ENCODE peak calls at places on chromosomes 2 and 18, in seven cellular contexts. One of them, this sample, is unnamed.

GRCh38 chr2:203583696-203584095 is 48.6 kb upstream of the RAPH1 start:
- DNase-seq in HFF-Myc: no peak
- DNase-seq in CD4-positive, alpha-beta T cell: no peak
- DNase-seq in kidney epithelial cell: peak
- DNase-seq in cardiac muscle cell: peak
- DNase-seq in fibroblast of villous mesenchyme: no peak
- DNase-seq in A549: no peak
- DNase-seq in this sample: peak

GRCh38 chr2:9950521-9951271 is 797 bp upstream of the GRHL1 start:
- DNase-seq in fibroblast of villous mesenchyme: no peak
- DNase-seq in HFF-Myc: no peak
- DNase-seq in kidney epithelial cell: no peak
- DNase-seq in cardiac muscle cell: peak
- DNase-seq in A549: peak
- DNase-seq in CD4-positive, alpha-beta T cell: no peak
- DNase-seq in this sample: no peak

GRCh38 chr18:78305789-78306188 is 673.8 kb upstream of the SALL3 start:
- DNase-seq in kidney epithelial cell: no peak
- DNase-seq in cardiac muscle cell: no peak
- DNase-seq in HFF-Myc: no peak
- DNase-seq in A549: no peak
- DNase-seq in CD4-positive, alpha-beta T cell: no peak
- DNase-seq in fibroblast of villous mesenchyme: no peak
- DNase-seq in this sample: no peak

GRCh38 chr2:130850788-130851623 is 14.3 kb downstream of the ARHGEF4 start:
- DNase-seq in kidney epithelial cell: no peak
- DNase-seq in A549: no peak
- DNase-seq in CD4-positive, alpha-beta T cell: no peak
- DNase-seq in HFF-Myc: no peak
- DNase-seq in fibroblast of villous mesenchyme: no peak
- DNase-seq in cardiac muscle cell: no peak
- DNase-seq in this sample: no peak

GRCh38 chr18:75223687-75224347 is 13.2 kb downstream of the TSHZ1 start:
- DNase-seq in cardiac muscle cell: no peak
- DNase-seq in A549: no peak
- DNase-seq in kidney epithelial cell: peak
- DNase-seq in HFF-Myc: no peak
- DNase-seq in fibroblast of villous mesenchyme: no peak
- DNase-seq in CD4-positive, alpha-beta T cell: no peak
- DNase-seq in this sample: no peak

GRCh38 chr2:177666408-177666807 is 273.8 kb downstream of the AGPS start:
- DNase-seq in CD4-positive, alpha-beta T cell: no peak
- DNase-seq in A549: no peak
- DNase-seq in cardiac muscle cell: peak
- DNase-seq in fibroblast of villous mesenchyme: peak
- DNase-seq in kidney epithelial cell: no peak
- DNase-seq in HFF-Myc: no peak
- DNase-seq in this sample: no peak

GRCh38 chr2:36967236-36967876 is 1.0 kb upstream of the STRN start:
- DNase-seq in A549: no peak
- DNase-seq in CD4-positive, alpha-beta T cell: no peak
- DNase-seq in fibroblast of villous mesenchyme: no peak
- DNase-seq in cardiac muscle cell: no peak
- DNase-seq in kidney epithelial cell: no peak
- DNase-seq in HFF-Myc: no peak
- DNase-seq in this sample: peak

GRCh38 chr2:147910990-147911473 is 66.2 kb downstream of the ACVR2A start:
- DNase-seq in kidney epithelial cell: peak
- DNase-seq in cardiac muscle cell: peak
- DNase-seq in CD4-positive, alpha-beta T cell: no peak
- DNase-seq in HFF-Myc: peak
- DNase-seq in fibroblast of villous mesenchyme: peak
- DNase-seq in A549: no peak
- DNase-seq in this sample: peak

GRCh38 chr2:222791946-222792649 is 68.7 kb upstream of the ACSL3 start:
- DNase-seq in CD4-positive, alpha-beta T cell: no peak
- DNase-seq in fibroblast of villous mesenchyme: no peak
- DNase-seq in HFF-Myc: no peak
- DNase-seq in kidney epithelial cell: no peak
- DNase-seq in cardiac muscle cell: peak
- DNase-seq in A549: no peak
- DNase-seq in this sample: no peak

GRCh38 chr18:61706516-61706915 is 186.3 kb downstream of the RNF152 start:
- DNase-seq in cardiac muscle cell: no peak
- DNase-seq in fibroblast of villous mesenchyme: no peak
- DNase-seq in HFF-Myc: no peak
- DNase-seq in A549: no peak
- DNase-seq in CD4-positive, alpha-beta T cell: no peak
- DNase-seq in kidney epithelial cell: no peak
- DNase-seq in this sample: no peak

GRCh38 chr2:69185807-69186206 is 172.8 kb downstream of the ANTXR1 start:
- DNase-seq in HFF-Myc: no peak
- DNase-seq in A549: no peak
- DNase-seq in kidney epithelial cell: no peak
- DNase-seq in cardiac muscle cell: no peak
- DNase-seq in fibroblast of villous mesenchyme: no peak
- DNase-seq in CD4-positive, alpha-beta T cell: no peak
- DNase-seq in this sample: peak

GRCh38 chr2:11024010-11024615 is 112.4 kb downstream of the KCNF1 start:
- DNase-seq in kidney epithelial cell: no peak
- DNase-seq in cardiac muscle cell: peak
- DNase-seq in CD4-positive, alpha-beta T cell: no peak
- DNase-seq in fibroblast of villous mesenchyme: peak
- DNase-seq in HFF-Myc: no peak
- DNase-seq in A549: no peak
- DNase-seq in this sample: no peak

GRCh38 chr18:13502585-13502984 is 223.8 kb downstream of the FAM210A start:
- DNase-seq in fibroblast of villous mesenchyme: no peak
- DNase-seq in kidney epithelial cell: no peak
- DNase-seq in HFF-Myc: no peak
- DNase-seq in A549: no peak
- DNase-seq in CD4-positive, alpha-beta T cell: no peak
- DNase-seq in cardiac muscle cell: no peak
- DNase-seq in this sample: no peak

GRCh38 chr18:22228930-22229329 is 59.5 kb downstream of the GATA6 start:
- DNase-seq in CD4-positive, alpha-beta T cell: no peak
- DNase-seq in A549: no peak
- DNase-seq in cardiac muscle cell: no peak
- DNase-seq in kidney epithelial cell: no peak
- DNase-seq in HFF-Myc: no peak
- DNase-seq in fibroblast of villous mesenchyme: no peak
- DNase-seq in this sample: no peak

GRCh38 chr2:3628241-3628679 is 29.7 kb upstream of the ALLC start:
- DNase-seq in HFF-Myc: no peak
- DNase-seq in kidney epithelial cell: no peak
- DNase-seq in CD4-positive, alpha-beta T cell: peak
- DNase-seq in fibroblast of villous mesenchyme: no peak
- DNase-seq in A549: no peak
- DNase-seq in cardiac muscle cell: no peak
- DNase-seq in this sample: no peak

GRCh38 chr2:224211821-224212220 is 172.7 kb upstream of the SERPINE2 start:
- DNase-seq in fibroblast of villous mesenchyme: peak
- DNase-seq in cardiac muscle cell: peak
- DNase-seq in CD4-positive, alpha-beta T cell: no peak
- DNase-seq in HFF-Myc: no peak
- DNase-seq in kidney epithelial cell: no peak
- DNase-seq in A549: no peak
- DNase-seq in this sample: no peak

GRCh38 chr2:171522057-171522803 is at the start of gene CYBRD1:
- DNase-seq in fibroblast of villous mesenchyme: peak
- DNase-seq in cardiac muscle cell: peak
- DNase-seq in kidney epithelial cell: no peak
- DNase-seq in HFF-Myc: no peak
- DNase-seq in A549: peak
- DNase-seq in CD4-positive, alpha-beta T cell: no peak
- DNase-seq in this sample: peak

GRCh38 chr2:82852787-82853186 is 1606.3 kb downstream of the SUCLG1 start:
- DNase-seq in cardiac muscle cell: no peak
- DNase-seq in HFF-Myc: no peak
- DNase-seq in fibroblast of villous mesenchyme: no peak
- DNase-seq in A549: no peak
- DNase-seq in CD4-positive, alpha-beta T cell: no peak
- DNase-seq in kidney epithelial cell: no peak
- DNase-seq in this sample: no peak

DNA sequence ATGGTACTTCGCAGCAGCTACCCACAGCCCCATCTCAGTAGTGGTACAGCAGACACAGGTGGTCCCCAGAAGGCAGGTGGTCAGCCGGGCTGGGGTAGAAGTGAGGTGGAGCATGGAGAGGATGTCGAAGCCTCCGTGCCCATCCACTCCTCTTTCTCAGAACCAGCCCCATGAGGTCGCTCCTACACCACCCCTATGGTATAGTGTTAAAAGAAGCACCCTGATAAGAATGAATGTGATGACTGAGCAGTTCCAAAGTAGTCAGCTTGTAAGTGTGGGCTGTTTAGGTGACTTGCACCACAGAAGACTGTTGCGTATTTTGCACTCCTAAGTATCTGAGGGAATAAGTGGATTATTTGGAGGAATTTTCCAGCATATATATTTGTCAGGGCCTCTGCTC is 111.3 kb downstream of the WDSUB1 start:
- DNase-seq in CD4-positive, alpha-beta T cell: no peak
- DNase-seq in HFF-Myc: no peak
- DNase-seq in cardiac muscle cell: no peak
- DNase-seq in fibroblast of villous mesenchyme: no peak
- DNase-seq in kidney epithelial cell: no peak
- DNase-seq in A549: no peak
- DNase-seq in this sample: no peak
- TF ChIP-seq CTCF in CD4-positive, alpha-beta T cell: no peak
- TF ChIP-seq CTCF in HFF-Myc: no peak
- TF ChIP-seq CTCF in cardiac muscle cell: no peak
- TF ChIP-seq CTCF in fibroblast of villous mesenchyme: no peak
- TF ChIP-seq CTCF in kidney epithelial cell: no peak
- TF ChIP-seq CTCF in A549: no peak
- TF ChIP-seq CTCF in this sample: no peak

DNA sequence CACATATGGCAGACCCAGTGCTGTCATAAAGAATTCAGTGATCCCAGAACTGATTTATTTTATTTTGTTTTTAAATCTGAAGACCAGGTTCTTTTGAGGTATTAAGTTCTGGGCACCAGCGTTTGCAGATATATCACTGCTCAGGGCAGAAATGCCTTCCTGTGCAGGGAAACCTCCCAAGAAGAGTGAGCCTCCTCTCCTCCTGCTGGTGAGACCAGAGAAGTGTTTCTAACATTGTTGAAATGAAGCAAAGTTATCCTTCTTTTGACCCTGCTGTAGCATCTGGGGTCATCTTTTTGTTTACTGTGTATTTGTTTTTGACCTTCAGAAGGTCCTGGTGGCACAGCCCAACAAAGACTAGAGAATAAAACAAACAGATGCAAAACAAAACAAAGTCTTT is 94.0 kb downstream of the AQP4 start:
- DNase-seq in cardiac muscle cell: peak
- DNase-seq in HFF-Myc: no peak
- DNase-seq in CD4-positive, alpha-beta T cell: no peak
- DNase-seq in kidney epithelial cell: no peak
- DNase-seq in A549: no peak
- DNase-seq in fibroblast of villous mesenchyme: no peak
- DNase-seq in this sample: peak
- TF ChIP-seq CTCF in cardiac muscle cell: peak
- TF ChIP-seq CTCF in HFF-Myc: peak
- TF ChIP-seq CTCF in CD4-positive, alpha-beta T cell: no peak
- TF ChIP-seq CTCF in kidney epithelial cell: peak
- TF ChIP-seq CTCF in A549: peak
- TF ChIP-seq CTCF in fibroblast of villous mesenchyme: peak
- TF ChIP-seq CTCF in this sample: peak

DNA sequence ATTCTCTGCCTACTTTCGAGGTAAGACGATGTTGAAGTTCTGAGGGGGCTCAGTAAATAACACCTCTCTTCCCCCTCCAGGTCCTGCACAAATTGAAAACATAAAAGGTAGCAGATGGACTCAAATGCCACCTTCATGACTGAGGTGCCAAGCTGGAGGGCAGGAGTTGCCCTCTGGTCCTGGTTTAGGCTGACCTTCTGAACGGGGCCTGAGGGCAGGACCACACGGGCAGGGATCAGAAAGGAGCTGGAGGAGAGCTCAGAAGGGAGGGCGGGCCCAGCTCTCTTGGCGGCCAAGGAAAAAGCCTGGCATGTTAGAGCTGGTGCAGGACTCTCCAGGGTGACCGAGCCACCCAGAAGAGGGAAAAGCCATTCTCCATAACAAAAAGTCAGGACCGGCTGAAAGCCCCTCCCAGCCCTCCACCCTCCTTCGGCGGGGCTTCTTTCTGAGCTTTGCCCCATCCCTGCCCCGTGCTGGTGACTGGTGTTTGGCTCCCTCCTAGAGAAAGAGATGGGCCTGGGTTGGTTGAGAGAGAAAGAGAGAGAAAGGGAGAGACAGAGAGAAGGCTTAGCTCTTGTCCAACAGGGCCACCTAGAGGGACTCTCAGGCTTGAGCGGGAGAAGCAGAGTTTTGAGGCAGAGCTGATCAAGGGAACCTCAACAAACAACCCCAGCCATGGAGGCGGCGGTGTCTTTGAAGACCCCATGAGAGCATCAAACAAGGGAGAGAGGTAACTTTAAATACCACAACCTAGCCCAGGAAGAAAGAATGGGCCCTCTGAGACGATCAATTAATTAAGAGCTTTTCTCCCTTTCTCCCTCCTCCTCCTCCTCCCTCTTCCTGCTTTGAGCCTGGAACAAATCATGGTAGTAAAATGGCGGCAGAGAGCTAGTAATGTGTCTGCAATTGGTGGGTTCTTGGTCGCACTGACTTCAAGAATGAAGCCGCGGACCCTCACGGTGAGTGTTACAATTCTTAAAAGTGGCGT is 50.8 kb downstream of the WIPF1 start:
- DNase-seq in HFF-Myc: no peak
- DNase-seq in CD4-positive, alpha-beta T cell: no peak
- DNase-seq in kidney epithelial cell: no peak
- DNase-seq in fibroblast of villous mesenchyme: peak
- DNase-seq in A549: no peak
- DNase-seq in cardiac muscle cell: peak
- DNase-seq in this sample: peak
- TF ChIP-seq CTCF in HFF-Myc: peak
- TF ChIP-seq CTCF in CD4-positive, alpha-beta T cell: no peak
- TF ChIP-seq CTCF in kidney epithelial cell: peak
- TF ChIP-seq CTCF in fibroblast of villous mesenchyme: peak
- TF ChIP-seq CTCF in A549: peak
- TF ChIP-seq CTCF in cardiac muscle cell: peak
- TF ChIP-seq CTCF in this sample: no peak

DNA sequence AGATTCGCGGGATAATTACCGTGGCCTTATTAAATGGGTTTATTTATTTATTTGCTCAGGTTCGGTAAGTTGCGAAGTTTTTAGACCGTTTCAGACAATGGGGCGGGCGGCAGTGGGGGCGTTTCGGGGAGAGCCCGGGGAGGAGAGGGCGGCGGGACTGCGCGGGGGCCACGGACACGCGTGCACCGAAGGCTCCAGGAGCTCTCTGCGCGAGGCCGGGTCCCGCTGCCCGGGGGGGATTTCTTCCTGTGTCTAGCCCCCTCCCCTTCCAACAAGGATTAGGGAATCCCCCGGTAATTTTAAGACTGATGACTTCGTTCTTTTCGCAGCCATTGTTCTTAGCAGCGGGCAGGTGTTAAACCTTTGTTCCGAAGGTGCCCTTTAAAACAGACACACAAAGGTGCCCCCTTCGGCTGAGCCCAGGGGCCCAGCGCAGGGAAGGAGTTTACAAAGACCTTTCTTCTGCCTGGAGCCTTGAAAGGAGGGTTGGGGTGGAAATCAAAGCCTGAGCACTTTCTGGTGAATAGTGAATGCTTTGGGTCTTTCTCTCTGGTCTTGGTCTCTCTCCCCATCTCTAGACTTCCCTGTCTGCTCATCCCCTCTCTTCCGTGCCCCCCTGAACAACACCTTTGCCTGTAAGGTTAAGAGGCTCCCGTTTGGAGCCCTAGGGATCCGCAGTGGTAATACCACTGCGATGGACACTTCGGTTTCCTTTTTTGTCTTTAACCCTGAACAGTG is 2.1 kb downstream of the TRIB2 start:
- DNase-seq in HFF-Myc: no peak
- DNase-seq in CD4-positive, alpha-beta T cell: no peak
- DNase-seq in fibroblast of villous mesenchyme: peak
- DNase-seq in A549: no peak
- DNase-seq in cardiac muscle cell: peak
- DNase-seq in kidney epithelial cell: no peak
- DNase-seq in this sample: peak
- TF ChIP-seq CTCF in HFF-Myc: no peak
- TF ChIP-seq CTCF in CD4-positive, alpha-beta T cell: no peak
- TF ChIP-seq CTCF in fibroblast of villous mesenchyme: no peak
- TF ChIP-seq CTCF in A549: no peak
- TF ChIP-seq CTCF in cardiac muscle cell: no peak
- TF ChIP-seq CTCF in kidney epithelial cell: no peak
- TF ChIP-seq CTCF in this sample: no peak

This sample was measured in MCF 10A.